ENCODE peak calls at places on chromosomes 4 and X, in four cellular contexts. G is GM12892, H is stomach, O is ovary. C is an unnamed sample.

GRCh38 chr4:138602664-138603063 is 360.5 kb upstream of the SLC7A11 start:
- DNase-seq in G (no peak), H (no peak), O (no peak), C (peak; percentile 57)

GRCh38 chr4:5409980-5410618 is 298.3 kb downstream of the EVC2 start:
- DNase-seq in G (no peak), H (no peak), O (no peak), C (no peak)

GRCh38 chr4:92184566-92184965 is 119.2 kb upstream of the GRID2 start:
- DNase-seq in G (no peak), H (no peak), O (no peak), C (no peak)

GRCh38 chrX:38175140-38175539 is 45.5 kb downstream of the SRPX start:
- DNase-seq in G (no peak), H (peak; percentile 31), O (peak; percentile 42), C (no peak)

GRCh38 chr4:6095897-6096296 is 77.7 kb upstream of the C4orf50 start:
- DNase-seq in G (no peak), H (no peak), O (no peak), C (no peak)

GRCh38 chr4:82217986-82218715 is 155.6 kb downstream of the HNRNPD start:
- DNase-seq in G (no peak), H (no peak), O (no peak), C (no peak)

GRCh38 chr4:2333356-2333841 is 71.5 kb upstream of the MXD4 start:
- DNase-seq in G (no peak), H (peak; percentile 76), O (no peak), C (no peak)

GRCh38 chr4:61427818-61428495 is 227.8 kb downstream of the ADGRL3 start:
- DNase-seq in G (no peak), H (no peak), O (no peak), C (no peak)

GRCh38 chrX:13689519-13690211 is 737 bp downstream of the RAB9A start:
- DNase-seq in G (no peak), H (no peak), O (no peak), C (no peak)

GRCh38 chrX:31268359-31268758 is 196.5 kb upstream of the FTHL17 start:
- DNase-seq in G (no peak), H (no peak), O (no peak), C (no peak)

GRCh38 chr4:1479454-1479853 is 73.2 kb upstream of the NKX1-1 start:
- DNase-seq in G (no peak), H (no peak), O (peak; percentile 7), C (no peak)

GRCh38 chrX:107374116-107374515 is 75.3 kb upstream of the FRMPD3 start:
- DNase-seq in G (no peak), H (no peak), O (no peak), C (no peak)

GRCh38 chr4:16521156-16521915 is 295.1 kb upstream of the TAPT1 start:
- DNase-seq in G (no peak), H (no peak), O (no peak), C (no peak)

GRCh38 chr4:53551963-53552362 is 39.3 kb downstream of the LNX1 start:
- DNase-seq in G (no peak), H (no peak), O (no peak), C (no peak)

GRCh38 chrX:72714471-72714916 is 388 bp upstream of the PHKA1 start:
- DNase-seq in G (no peak), H (peak; percentile 68), O (peak; percentile 83), C (peak; percentile 5)

GRCh38 chr4:122500852-122501501 is 44.5 kb upstream of the IL2 start:
- DNase-seq in G (no peak), H (peak; percentile 76), O (no peak), C (no peak)

GRCh38 chrX:29065477-29065876 is 478.2 kb downstream of the IL1RAPL1 start:
- DNase-seq in G (no peak), H (no peak), O (no peak), C (no peak)

GRCh38 chr4:38489924-38490639 is 173.9 kb upstream of the KLF3 start:
- DNase-seq in G (no peak), H (peak; percentile 52), O (no peak), C (no peak)

GRCh38 chrX:16476692-16477091 is 173.3 kb upstream of the S100G start:
- DNase-seq in G (no peak), H (no peak), O (no peak), C (no peak)

GRCh38 chr4:6134612-6135220 is 65.6 kb downstream of the JAKMIP1 start:
- DNase-seq in G (peak; percentile 58), H (no peak), O (no peak), C (no peak)

GRCh38 chrX:40145670-40146470 is 48.1 kb upstream of the BCOR start:
- DNase-seq in G (no peak), H (no peak), O (no peak), C (no peak)

GRCh38 chr4:102665527-102665926 is 95.2 kb downstream of the MANBA start:
- DNase-seq in G (no peak), H (no peak), O (no peak), C (no peak)

GRCh38 chr4:157076578-157076947 is 613 bp downstream of the GLRB start:
- DNase-seq in G (no peak), H (no peak), O (no peak), C (no peak)

GRCh38 chr4:124903995-124904722 is 191.6 kb upstream of the ANKRD50 start:
- DNase-seq in G (no peak), H (peak; percentile 62), O (no peak), C (no peak)

GRCh38 chr4:148162554-148162953 is 279.7 kb downstream of the NR3C2 start:
- DNase-seq in G (no peak), H (no peak), O (no peak), C (no peak)